ENCODE peak calls at places on chromosomes 3 and 15, in eight cellular contexts. V is brain microvascular endothelial cell, P is colonic mucosa, B is lower lobe of right lung, T is RWPE2, U is body of pancreas, E is mesenchymal stem cell, J is OCI-LY7. C is an unnamed sample.

GRCh38 chr15:48001393-48002059 is 119.3 kb upstream of the SLC24A5 start:
- DNase-seq in J (peak; percentile 75), U (no peak), T (no peak), B (no peak), P (no peak), V (no peak), E (no peak), C (no peak)

GRCh38 chr3:127674099-127674792 is 1.5 kb downstream of the ABTB1 start:
- DNase-seq in U (peak; percentile 11), V (no peak), P (no peak), T (peak; percentile 38), B (no peak), E (no peak), J (no peak), C (peak; percentile 5)

GRCh38 chr15:39300451-39301153 is 280.3 kb upstream of the THBS1 start:
- DNase-seq in T (no peak), E (peak; percentile 69), V (peak; percentile 53), J (no peak), B (no peak), U (no peak), P (no peak), C (no peak)

GRCh38 chr3:126117786-126118185 is 33.9 kb upstream of the SLC41A3 start:
- DNase-seq in J (no peak), T (no peak), V (no peak), B (no peak), P (peak; percentile 12), U (no peak), E (no peak), C (peak; percentile 4)

GRCh38 chr3:65871305-65872141 is 167.2 kb downstream of the MAGI1 start:
- DNase-seq in V (no peak), E (no peak), B (peak; percentile 64), U (peak; percentile 85), P (peak; percentile 70), J (no peak), T (no peak), C (peak; percentile 42)

GRCh38 chr15:23877502-23878412 is 190.7 kb upstream of the NDN start:
- DNase-seq in E (peak; percentile 20), V (no peak), B (peak; percentile 51), T (no peak), J (no peak), P (peak; percentile 58), U (peak; percentile 74), C (peak; percentile 49)

GRCh38 chr3:149736180-149737100 is 15.8 kb downstream of the COMMD2 start:
- DNase-seq in J (no peak), B (no peak), V (peak; percentile 19), E (peak; percentile 47), T (no peak), P (no peak), U (no peak), C (no peak)

GRCh38 chr15:68725736-68726135 is 95.0 kb downstream of the ANP32A start:
- DNase-seq in U (no peak), V (no peak), T (no peak), P (peak; percentile 28), B (peak; percentile 58), J (no peak), E (peak; percentile 15), C (peak; percentile 69)

GRCh38 chr15:74294010-74294409 is 57.9 kb downstream of the CCDC33 start:
- DNase-seq in T (no peak), E (no peak), V (no peak), B (no peak), P (no peak), U (no peak), J (no peak), C (no peak)

GRCh38 chr3:156548041-156548687 is 6.8 kb downstream of the SSR3 start:
- DNase-seq in T (no peak), E (peak; percentile 45), U (no peak), V (no peak), B (no peak), P (no peak), J (no peak), C (no peak)

GRCh38 chr15:31338879-31339557 is 12.4 kb downstream of the KLF13 start:
- DNase-seq in V (peak; percentile 88), T (no peak), E (peak; percentile 81), B (peak; percentile 87), U (peak; percentile 81), J (no peak), P (no peak), C (peak; percentile 76)

GRCh38 chr3:37811625-37812356 is 49.9 kb upstream of the CTDSPL start:
- DNase-seq in P (no peak), E (peak; percentile 50), B (no peak), U (no peak), J (no peak), T (no peak), V (no peak), C (no peak)

GRCh38 chr3:52291508-52292181 is 4.0 kb downstream of the GLYCTK start:
- DNase-seq in U (peak; percentile 29), E (peak; percentile 29), B (peak; percentile 32), V (no peak), T (no peak), J (peak; percentile 71), P (peak; percentile 55), C (peak; percentile 57)

GRCh38 chr3:52983336-52983807 is 62.5 kb downstream of the SFMBT1 start:
- DNase-seq in V (no peak), U (no peak), T (no peak), J (peak; percentile 78), P (no peak), E (no peak), B (no peak), C (no peak)

GRCh38 chr3:62942761-62943160 is 67.5 kb upstream of the CADPS start:
- DNase-seq in T (no peak), V (no peak), U (no peak), E (no peak), P (no peak), J (no peak), B (no peak), C (no peak)

GRCh38 chr3:190481779-190482178 is 32.1 kb upstream of the TMEM207 start:
- DNase-seq in U (no peak), T (no peak), P (no peak), V (no peak), E (no peak), J (no peak), B (no peak), C (no peak)

GRCh38 chr3:71369733-71370391 is 213.7 kb downstream of the FOXP1 start:
- DNase-seq in P (no peak), V (no peak), B (no peak), E (no peak), T (no peak), U (no peak), J (no peak), C (no peak)

GRCh38 chr3:132253262-132253878 is 63.8 kb upstream of the ACP3 start:
- DNase-seq in U (peak; percentile 44), E (peak; percentile 76), P (peak; percentile 23), T (no peak), J (peak; percentile 65), V (peak; percentile 51), B (no peak), C (no peak)

GRCh38 chr3:139630532-139630931 is 47.2 kb downstream of the NMNAT3 start:
- DNase-seq in V (no peak), J (no peak), T (no peak), P (no peak), E (no peak), U (no peak), B (no peak), C (no peak)

GRCh38 chr15:95025924-95026728 is 794.8 kb downstream of the MCTP2 start:
- DNase-seq in J (peak; percentile 19), V (peak; percentile 84), P (peak; percentile 39), B (no peak), E (peak; percentile 73), U (peak; percentile 18), T (no peak), C (peak; percentile 56)

GRCh38 chr3:196942915-196943277 is 568 bp upstream of the NCBP2 start:
- DNase-seq in U (peak; percentile 37), V (no peak), P (peak; percentile 47), B (no peak), T (no peak), E (peak; percentile 27), J (peak; percentile 18), C (no peak)

GRCh38 chr3:175422744-175423143 is 563.6 kb downstream of the NAALADL2 start:
- DNase-seq in T (no peak), V (no peak), E (no peak), B (no peak), J (no peak), P (no peak), U (no peak), C (no peak)
- H3K27ac ChIP-seq in T (no peak overlapping the region), V (no peak overlapping the region), E (no peak overlapping the region), B (no peak overlapping the region), J (no peak overlapping the region), P (no peak overlapping the region), U (no peak overlapping the region), C (no peak overlapping the region)

GRCh38 chr15:70451861-70452653 is 311.3 kb downstream of the UACA start:
- DNase-seq in J (no peak), T (no peak), B (no peak), E (no peak), V (no peak), U (no peak), P (peak; percentile 33), C (no peak)
- H3K4me3 ChIP-seq in J (no peak overlapping the region), T (no peak overlapping the region), B (no peak overlapping the region), E (no peak overlapping the region), V (no peak overlapping the region), U (no peak overlapping the region), P (no peak overlapping the region), C (no peak overlapping the region)

DNA sequence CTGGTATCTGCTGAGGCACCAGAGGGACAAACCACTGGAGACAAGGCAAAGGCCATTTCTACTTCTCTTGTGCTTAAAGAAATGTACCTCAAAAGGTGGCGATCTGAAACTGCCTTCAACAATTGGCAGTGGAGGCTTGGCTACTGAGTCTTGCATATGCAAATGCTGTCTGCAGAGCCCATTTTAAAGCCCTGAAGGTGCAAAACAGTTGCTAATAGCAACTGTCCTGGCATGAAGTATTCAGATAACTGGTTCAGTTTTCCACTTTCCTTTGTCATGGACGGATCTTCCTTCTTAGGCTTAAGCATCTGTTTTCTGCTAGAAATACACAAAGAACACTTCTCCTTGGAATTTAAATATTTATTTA is 71.4 kb upstream of the PSMD6 start:
- DNase-seq in V (no peak), E (no peak), B (no peak), J (no peak), U (no peak), P (no peak), T (no peak), C (no peak)
- H3K27ac ChIP-seq in V (no peak overlapping the region), E (no peak overlapping the region), B (no peak overlapping the region), J (no peak overlapping the region), U (no peak overlapping the region), P (no peak overlapping the region), T (peak overlapping the region; percentile 8), C (no peak overlapping the region)

GRCh38 chr3:12856626-12857025 is 15.3 kb upstream of the RPL32 start:
- DNase-seq in J (no peak), U (no peak), E (no peak), P (no peak), B (no peak), V (no peak), T (no peak), C (no peak)

GRCh38 chr3:12854550-12854949 is 13.2 kb upstream of the RPL32 start:
- DNase-seq in J (no peak), E (no peak), V (no peak), P (no peak), U (no peak), T (no peak), B (no peak), C (no peak)

DNA sequence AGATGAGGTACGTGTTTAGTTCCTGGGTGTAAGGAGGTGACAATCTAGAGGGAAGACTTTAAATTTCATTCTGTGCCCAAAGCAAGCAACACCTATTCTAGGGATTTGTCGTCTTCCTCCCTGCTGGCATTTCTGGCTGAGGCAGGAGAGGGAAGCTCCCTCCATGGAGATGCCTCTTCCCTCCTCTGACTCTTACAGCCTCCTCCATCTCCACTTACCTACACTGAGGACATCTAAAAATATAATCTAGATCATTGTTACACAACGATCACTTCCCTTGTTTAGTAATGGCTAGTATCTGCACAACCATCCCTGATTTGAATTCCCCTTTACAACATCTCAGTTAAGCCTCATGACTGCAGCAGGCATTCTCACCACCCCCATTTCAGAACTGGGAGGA is 12.4 kb upstream of the RPL32 start:
- DNase-seq in P (no peak), E (no peak), V (no peak), B (no peak), U (no peak), T (no peak), J (no peak), C (no peak)
- H3K4me3 ChIP-seq in P (no peak overlapping the region), E (no peak overlapping the region), V (no peak overlapping the region), B (no peak overlapping the region), U (no peak overlapping the region), T (no peak overlapping the region), J (no peak overlapping the region), C (no peak overlapping the region)

C was measured in ovary.